ENCODE peak calls at places on chromosomes 4 and X, in six cellular contexts. J is stimulated activated naive CD8-positive, alpha-beta T cell treated with anti-CD3 and anti-CD28 coated beads, Interleukin-15, Interleukin-2, amounts not matched to agents 100 U/mL and 50 U/mL, for 24 hours; Q is NCI-H2171 treated with DMSO at 0.1 percent for 48 hours; B is ovary; F is lung; R is lower lobe of right lung. G is an unnamed sample.
A peak's percentile ranks its signal among the peaks of the same experiment; 100 is the strongest.

GRCh38 chrX:136227948-136228584 is 23.1 kb downstream of the MAP7D3 start:
- DNase-seq in B (no peak), Q (no peak), J (no peak), R (no peak), F (no peak), G (no peak)

GRCh38 chrX:139077303-139078131 is 366.0 kb upstream of the FGF13 start:
- DNase-seq in B (no peak), R (no peak), J (no peak), Q (no peak), F (no peak), G (no peak)

GRCh38 chr4:8278009-8278395 is 8.4 kb downstream of the HTRA3 start:
- DNase-seq in Q (no peak), J (no peak), F (no peak), B (peak; percentile 43), R (no peak), G (no peak)

GRCh38 chr4:109441858-109442480 is 8.4 kb downstream of the SEC24B start:
- DNase-seq in J (no peak), F (no peak), R (no peak), Q (no peak), B (no peak), G (no peak)

GRCh38 chr4:179307297-179308136 is 1865.3 kb upstream of the AGA start:
- DNase-seq in J (peak; percentile 29), R (no peak), Q (peak; percentile 0), B (no peak), F (no peak), G (no peak)

GRCh38 chr4:25209702-25210101 is 24.1 kb upstream of the PI4K2B start:
- DNase-seq in J (no peak), Q (no peak), F (no peak), R (no peak), B (no peak), G (no peak)

GRCh38 chr4:151219091-151219490 is 57.9 kb upstream of the PRSS48 start:
- DNase-seq in Q (no peak), B (no peak), F (no peak), J (no peak), R (no peak), G (no peak)

GRCh38 chrX:73267206-73267605 is 52.6 kb upstream of the NAP1L2 start:
- DNase-seq in B (no peak), Q (no peak), R (no peak), F (no peak), J (no peak), G (no peak)

GRCh38 chrX:117568238-117568637 is 548.4 kb downstream of the KLHL13 start:
- DNase-seq in R (no peak), Q (no peak), J (no peak), F (no peak), B (no peak), G (no peak)

GRCh38 chrX:37347420-37347819 is 1.7 kb upstream of the PRRG1 start:
- DNase-seq in F (no peak), B (no peak), R (no peak), Q (no peak), J (no peak), G (no peak)

GRCh38 chrX:19785647-19786046 is 101.8 kb downstream of the SH3KBP1 start:
- DNase-seq in B (no peak), Q (no peak), R (no peak), J (peak; percentile 46), F (no peak), G (no peak)

GRCh38 chrX:134501942-134502341 is 42.0 kb downstream of the HPRT1 start:
- DNase-seq in B (no peak), F (no peak), J (no peak), R (no peak), Q (no peak), G (no peak)

GRCh38 chr4:19051751-19052296 is 1030.3 kb upstream of the LCORL start:
- DNase-seq in Q (no peak), J (no peak), B (no peak), F (no peak), R (no peak), G (no peak)

GRCh38 chr4:55358668-55359067 is 12.6 kb downstream of the SRD5A3 start:
- DNase-seq in Q (no peak), B (no peak), R (no peak), J (no peak), F (no peak), G (no peak)

GRCh38 chr4:41145571-41146078 is 68.7 kb downstream of the APBB2 start:
- DNase-seq in R (no peak), F (no peak), B (no peak), J (no peak), Q (no peak), G (no peak)

GRCh38 chr4:110869114-110869513 is 246.2 kb upstream of the PITX2 start:
- DNase-seq in F (no peak), J (no peak), Q (no peak), R (no peak), B (no peak), G (no peak)

GRCh38 chr4:153232768-153233167 is 28.5 kb downstream of the TRIM2 start:
- DNase-seq in J (no peak), F (peak; percentile 38), Q (no peak), R (no peak), B (no peak), G (no peak)

GRCh38 chr4:84379881-84380618 is 119.0 kb downstream of the NKX6-1 start:
- DNase-seq in J (no peak), R (no peak), F (no peak), B (no peak), Q (no peak), G (no peak)

GRCh38 chr4:99120501-99120900 is 23.6 kb downstream of the ADH4 start:
- DNase-seq in F (no peak), Q (no peak), R (no peak), B (no peak), J (no peak), G (no peak)

GRCh38 chr4:62487016-62487415 is 1286.9 kb downstream of the ADGRL3 start:
- DNase-seq in R (no peak), F (no peak), B (no peak), Q (no peak), J (no peak), G (no peak)

GRCh38 chr4:15168759-15169158 is 166.5 kb downstream of the CPEB2 start:
- DNase-seq in J (no peak), B (no peak), R (no peak), F (no peak), Q (no peak), G (no peak)

GRCh38 chr4:153038493-153039311 is 102.6 kb downstream of the FHDC1 start:
- DNase-seq in F (no peak), Q (peak; percentile 38), R (no peak), B (no peak), J (no peak), G (peak; percentile 24)

GRCh38 chr4:97720869-97721432 is 422.3 kb downstream of the STPG2 start:
- DNase-seq in Q (no peak), B (no peak), J (no peak), R (no peak), F (no peak), G (no peak)